ENCODE peak calls at places on chromosomes 12 and 14, in seven cellular contexts. X is IMR-90, H is bronchial epithelial cell, D is AG09319, G is D721Med, O is astrocyte of the spinal cord, Q is GM12865. P is an unnamed sample.

GRCh38 chr12:53352331-53353258 is 16.4 kb upstream of the SP7 start:
- DNase-seq in X (peak; percentile 83), H (peak; percentile 75), O (peak; percentile 85), G (no peak), Q (peak; percentile 94), D (peak; percentile 60), P (peak; percentile 93)

GRCh38 chr14:54129850-54130640 is 173.4 kb upstream of the BMP4 start:
- DNase-seq in D (no peak), G (no peak), H (no peak), O (no peak), Q (no peak), X (peak; percentile 52), P (no peak)

GRCh38 chr14:58100735-58101368 is 51.2 kb downstream of the ARMH4 start:
- DNase-seq in G (no peak), X (peak; percentile 80), O (peak; percentile 80), H (peak; percentile 31), D (no peak), Q (no peak), P (no peak)

GRCh38 chr12:28096649-28097048 is 93.6 kb upstream of the CCDC91 start:
- DNase-seq in O (no peak), D (no peak), G (no peak), Q (no peak), X (no peak), H (no peak), P (no peak)

GRCh38 chr14:53646925-53647324 is 309.7 kb downstream of the BMP4 start:
- DNase-seq in Q (no peak), D (no peak), X (no peak), O (no peak), H (no peak), G (no peak), P (no peak)

GRCh38 chr12:54725233-54725843 is 77.2 kb upstream of the DCD start:
- DNase-seq in D (no peak), Q (no peak), G (no peak), H (peak; percentile 19), O (no peak), X (no peak), P (no peak)

GRCh38 chr12:15600223-15600935 is 188.8 kb downstream of the EPS8 start:
- DNase-seq in O (peak; percentile 52), Q (no peak), H (peak; percentile 71), G (no peak), X (no peak), D (no peak), P (no peak)

GRCh38 chr12:104426926-104427546 is 29.7 kb upstream of the CHST11 start:
- DNase-seq in X (peak; percentile 70), H (peak; percentile 81), O (peak; percentile 53), G (no peak), D (peak; percentile 19), Q (peak; percentile 16), P (no peak)

GRCh38 chr12:128823216-128823915 is 392 bp downstream of the SLC15A4 start:
- DNase-seq in O (no peak), H (peak; percentile 7), Q (peak; percentile 59), D (no peak), G (no peak), X (no peak), P (peak; percentile 26)

GRCh38 chr12:92702754-92703679 is at the start of gene PLEKHG7:
- DNase-seq in D (no peak), G (no peak), H (peak; percentile 41), Q (peak; percentile 77), O (no peak), X (no peak), P (peak; percentile 32)

GRCh38 chr14:88013750-88014349 is 8.9 kb downstream of the GPR65 start:
- DNase-seq in O (peak; percentile 68), Q (peak; percentile 70), H (peak; percentile 52), G (peak; percentile 17), X (peak; percentile 58), D (peak; percentile 27), P (peak; percentile 52)

GRCh38 chr12:80313184-80313583 is 130.9 kb upstream of the PTPRQ start:
- DNase-seq in G (no peak), X (no peak), O (no peak), Q (no peak), H (peak; percentile 39), D (no peak), P (no peak)

GRCh38 chr12:113006641-113007040 is 28.3 kb downstream of the OAS2 start:
- DNase-seq in G (no peak), X (no peak), D (no peak), Q (no peak), O (no peak), H (no peak), P (no peak)

GRCh38 chr12:104049278-104050257 is at the start of gene GLT8D2:
- DNase-seq in O (peak; percentile 84), Q (no peak), H (peak; percentile 49), D (peak; percentile 83), X (peak; percentile 86), G (no peak), P (peak; percentile 8)

GRCh38 chr12:6218526-6218925 is 18.3 kb downstream of the CD9 start:
- DNase-seq in G (no peak), O (no peak), Q (no peak), H (peak; percentile 89), X (no peak), D (no peak), P (peak; percentile 24)

GRCh38 chr14:88203289-88203688 is 119.8 kb downstream of the KCNK10 start:
- DNase-seq in H (no peak), G (no peak), D (no peak), O (no peak), Q (no peak), X (no peak), P (no peak)

GRCh38 chr12:6946033-6946919 is 2.5 kb downstream of the C12orf57 start:
- DNase-seq in H (peak; percentile 96), D (no peak), Q (peak; percentile 93), X (no peak), G (no peak), O (no peak), P (peak; percentile 75)

DNA sequence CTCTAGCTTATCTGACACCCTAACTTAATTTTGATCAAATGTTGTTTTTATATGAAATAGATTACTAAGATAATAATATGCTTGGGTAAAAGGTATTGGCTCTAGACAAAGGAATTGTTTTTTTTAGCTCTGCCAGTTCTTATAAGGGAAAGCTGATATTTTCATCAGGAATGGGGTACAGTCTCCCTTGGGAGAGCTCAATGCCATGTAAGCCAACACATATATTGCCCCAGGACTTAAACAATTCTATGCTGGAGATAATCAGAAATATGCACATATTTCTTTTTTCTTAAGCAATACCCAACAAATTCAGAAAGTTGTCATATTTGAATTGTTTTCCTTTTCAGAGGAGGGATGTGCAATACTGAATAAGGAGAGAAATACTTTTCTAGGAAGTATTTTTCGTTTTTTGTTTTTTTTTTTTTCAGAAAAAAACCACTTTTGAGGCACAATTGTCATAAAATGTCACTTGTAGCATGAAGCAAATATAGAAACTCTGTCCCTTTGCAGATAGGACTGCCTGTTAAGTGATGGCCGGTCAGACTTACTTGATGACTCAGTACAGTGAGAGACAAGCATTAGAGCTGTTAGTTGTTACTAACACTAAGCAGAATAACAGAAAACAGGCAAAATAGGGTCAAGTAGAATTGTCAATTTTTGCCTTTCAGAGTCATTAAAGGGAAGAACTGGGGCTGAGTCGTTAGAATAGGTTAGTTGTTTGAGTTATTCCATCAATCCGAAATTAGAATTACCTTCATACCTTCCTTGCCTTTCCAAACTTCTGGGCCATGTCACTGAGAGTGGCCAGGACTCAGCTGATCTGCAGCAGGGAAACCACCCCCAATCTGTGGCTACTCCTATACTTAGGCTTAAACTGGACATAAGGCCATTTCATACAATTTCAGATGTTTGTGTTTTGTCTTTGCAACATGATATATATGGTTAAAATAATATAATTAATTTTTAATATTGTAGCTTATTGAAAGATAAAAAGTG is 168.1 kb downstream of the SLC38A4 start:
- DNase-seq in D (no peak), Q (no peak), X (peak; percentile 59), O (no peak), G (no peak), H (peak; percentile 34), P (no peak)
- TF ChIP-seq CTCF in D (no peak), Q (no peak), X (no peak), O (no peak), G (no peak), H (no peak), P (no peak)

DNA sequence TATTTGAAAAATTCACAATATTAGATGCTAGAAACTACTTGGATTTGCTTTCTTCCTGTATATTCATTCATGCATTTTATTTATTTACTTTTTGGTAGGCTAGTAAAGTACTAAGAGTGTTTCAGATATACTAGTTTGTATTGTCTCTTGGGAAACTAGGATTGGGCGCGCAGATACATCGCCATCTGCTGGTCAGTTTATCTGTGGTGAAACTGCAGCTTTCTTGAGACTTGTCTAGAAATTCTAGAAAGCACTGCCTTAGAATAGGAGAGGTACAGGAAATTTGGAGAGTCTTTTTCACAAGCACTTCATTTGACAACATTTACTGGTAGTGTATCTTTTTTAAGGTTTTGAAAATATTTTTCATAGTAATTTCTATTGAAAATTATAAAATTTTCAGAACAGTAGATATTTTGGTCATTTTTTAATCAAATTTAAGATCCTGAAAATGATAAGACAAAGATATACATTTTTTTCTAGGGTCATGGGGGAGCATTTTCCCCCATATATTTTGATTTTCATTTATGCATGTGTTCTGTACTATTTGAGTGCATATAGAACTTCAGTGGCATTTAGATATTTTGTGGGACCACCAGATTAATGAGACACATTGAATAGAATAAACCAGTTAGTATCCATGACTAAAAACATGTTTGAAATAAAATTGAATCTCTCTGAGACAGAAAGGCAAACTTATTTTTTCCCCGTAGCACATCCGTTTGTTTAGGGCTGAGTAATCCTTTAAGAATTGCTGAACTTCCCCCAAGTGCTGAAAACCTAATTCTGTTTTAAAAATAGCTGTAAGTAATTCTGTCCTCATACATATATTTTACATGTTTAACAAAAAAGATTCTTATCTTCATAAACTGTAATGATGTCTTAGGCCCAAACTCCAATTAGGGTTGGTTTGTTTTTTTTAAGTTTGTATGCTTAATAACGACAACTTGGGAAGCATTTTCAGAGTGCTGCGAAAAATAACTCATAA is 44.5 kb downstream of the SLC38A6 start:
- DNase-seq in O (peak; percentile 82), X (peak; percentile 80), Q (peak; percentile 77), D (peak; percentile 54), H (peak; percentile 69), G (no peak), P (peak; percentile 73)
- TF ChIP-seq CTCF in O (peak; percentile 90), X (peak; percentile 84), Q (peak; percentile 70), D (peak; percentile 89), H (peak; percentile 66), G (peak; percentile 79), P (peak; percentile 94)

DNA sequence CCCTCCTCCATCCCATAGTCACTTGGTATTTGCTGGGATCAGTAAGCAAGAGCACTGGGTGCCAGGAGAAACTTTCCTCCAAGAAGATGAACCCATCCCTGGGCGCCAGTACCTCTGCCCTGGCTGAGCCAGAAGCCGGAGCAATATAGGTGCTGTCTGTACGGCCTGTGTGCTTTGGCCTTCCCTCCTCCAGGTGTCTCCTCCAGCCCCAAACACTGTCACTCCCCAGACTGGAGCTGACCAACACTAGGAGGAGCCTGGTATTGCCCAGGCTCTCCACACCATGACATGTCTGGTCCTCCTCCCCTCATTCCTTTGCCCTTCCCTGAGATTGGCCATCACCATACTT is 4.9 kb downstream of the GSTZ1 start:
- DNase-seq in D (no peak), G (no peak), H (no peak), O (no peak), X (no peak), Q (no peak), P (no peak)
- TF ChIP-seq CTCF in D (no peak), G (no peak), H (no peak), O (no peak), X (no peak), Q (no peak), P (no peak)

GRCh38 chr14:102499401-102500189 is 10.0 kb downstream of the ANKRD9 start:
- DNase-seq in D (no peak), O (no peak), Q (no peak), G (no peak), X (no peak), H (no peak), P (no peak)
- TF ChIP-seq CTCF in D (no peak), O (no peak), Q (no peak), G (no peak), X (no peak), H (no peak), P (no peak)

GRCh38 chr14:106037380-106037779 is 511.0 kb downstream of the TMEM121 start:
- DNase-seq in H (no peak), D (no peak), O (no peak), X (no peak), Q (no peak), G (no peak), P (no peak)
- TF ChIP-seq CTCF in H (no peak), D (no peak), O (no peak), X (no peak), Q (no peak), G (no peak), P (no peak)